ENCODE peak calls at places on chromosome 4, in eight cellular contexts. F is LoVo; L is stimulated activated CD4-positive, alpha-beta T cell treated with anti-CD3 and anti-CD28 coated beads, Interleukin-12 subunit alpha, Interleukin-12 subunit beta, amount 100 ng/mL, for 24 hours; Y is H7; Z is cardiac muscle cell; W is left ventricle myocardium inferior; U is EL; E is aorta. J is an unnamed sample.

GRCh38 chr4:173450281-173450680 is 51.4 kb upstream of the SCRG1 start:
- DNase-seq in F (no peak), L (no peak), Y (no peak), Z (no peak), W (no peak), U (no peak), E (no peak), J (no peak)

GRCh38 chr4:53484911-53485459 is 106.3 kb downstream of the LNX1 start:
- DNase-seq in F (no peak), L (no peak), Y (no peak), Z (peak), W (no peak), U (no peak), E (no peak), J (no peak)

GRCh38 chr4:140168936-140169335 is 15.0 kb upstream of the MAML3 start:
- DNase-seq in F (no peak), L (no peak), Y (no peak), Z (no peak), W (no peak), U (no peak), E (no peak), J (no peak)

GRCh38 chr4:122577808-122578781 is 42.8 kb downstream of the IL21 start:
- DNase-seq in F (peak), L (no peak), Y (peak), Z (peak), W (no peak), U (peak), E (no peak), J (peak)

GRCh38 chr4:113881256-113881655 is 98.2 kb downstream of the ARSJ start:
- DNase-seq in F (no peak), L (no peak), Y (no peak), Z (no peak), W (no peak), U (peak), E (no peak), J (no peak)

GRCh38 chr4:79241846-79242245 is 84.0 kb downstream of the NAA11 start:
- DNase-seq in F (no peak), L (no peak), Y (peak), Z (peak), W (no peak), U (peak), E (no peak), J (peak)

GRCh38 chr4:138898282-138898681 is 117.3 kb upstream of the NOCT start:
- DNase-seq in F (no peak), L (no peak), Y (no peak), Z (peak), W (no peak), U (peak), E (no peak), J (no peak)

GRCh38 chr4:151202851-151203455 is 74.0 kb upstream of the PRSS48 start:
- DNase-seq in F (no peak), L (no peak), Y (no peak), Z (peak), W (no peak), U (peak), E (no peak), J (no peak)

GRCh38 chr4:89788243-89789072 is 48.5 kb downstream of the SNCA start:
- DNase-seq in F (no peak), L (no peak), Y (no peak), Z (peak), W (peak), U (no peak), E (peak), J (no peak)

GRCh38 chr4:8830056-8830455 is 41.6 kb downstream of the HMX1 start:
- DNase-seq in F (no peak), L (no peak), Y (no peak), Z (no peak), W (no peak), U (no peak), E (no peak), J (no peak)

GRCh38 chr4:93947318-93947717 is 118.8 kb downstream of the ATOH1 start:
- DNase-seq in F (no peak), L (no peak), Y (peak), Z (no peak), W (no peak), U (no peak), E (no peak), J (no peak)

GRCh38 chr4:127410644-127411043 is 222.1 kb upstream of the INTU start:
- DNase-seq in F (no peak), L (no peak), Y (no peak), Z (no peak), W (no peak), U (no peak), E (no peak), J (no peak)

GRCh38 chr4:117134386-117134785 is 49.0 kb upstream of the TRAM1L1 start:
- DNase-seq in F (peak), L (no peak), Y (peak), Z (peak), W (no peak), U (peak), E (no peak), J (peak)

GRCh38 chr4:78446607-78447006 is 105.0 kb upstream of the ANXA3 start:
- DNase-seq in F (no peak), L (no peak), Y (no peak), Z (no peak), W (no peak), U (no peak), E (no peak), J (no peak)

GRCh38 chr4:168551945-168552695 is 55.3 kb downstream of the PALLD start:
- DNase-seq in F (no peak), L (no peak), Y (peak), Z (no peak), W (no peak), U (peak), E (no peak), J (no peak)

GRCh38 chr4:26263165-26263564 is 57.6 kb upstream of the RBPJ start:
- DNase-seq in F (peak), L (no peak), Y (peak), Z (no peak), W (no peak), U (no peak), E (no peak), J (peak)

GRCh38 chr4:150209140-150209829 is 131.0 kb downstream of the DCLK2 start:
- DNase-seq in F (peak), L (no peak), Y (no peak), Z (peak), W (peak), U (peak), E (peak), J (peak)